ENCODE peak calls at places on chromosomes 5 and 9, in ten cellular contexts. One of them, this sample, is unnamed.

GRCh38 chr5:177233802-177234201 is 69.7 kb downstream of the RAB24 start:
- DNase-seq in HFF-Myc: no peak
- DNase-seq in transverse colon: no peak
- DNase-seq in brain microvascular endothelial cell: no peak
- DNase-seq in cardiac muscle cell: no peak
- DNase-seq in astrocyte: no peak
- DNase-seq in SJSA1: no peak
- DNase-seq in dorsolateral prefrontal cortex: no peak
- DNase-seq in effector memory CD4-positive, alpha-beta T cell: no peak
- DNase-seq in mucosa of descending colon: no peak
- DNase-seq in this sample: no peak

GRCh38 chr9:137032893-137033292 is 1.0 kb upstream of the FUT7 start:
- DNase-seq in HFF-Myc: no peak
- DNase-seq in transverse colon: no peak
- DNase-seq in brain microvascular endothelial cell: no peak
- DNase-seq in cardiac muscle cell: no peak
- DNase-seq in astrocyte: no peak
- DNase-seq in SJSA1: no peak
- DNase-seq in dorsolateral prefrontal cortex: no peak
- DNase-seq in effector memory CD4-positive, alpha-beta T cell: no peak
- DNase-seq in mucosa of descending colon: no peak
- DNase-seq in this sample: peak; percentile 57

GRCh38 chr9:124202447-124202971 is 55.2 kb upstream of the NEK6 start:
- DNase-seq in HFF-Myc: no peak
- DNase-seq in transverse colon: peak; percentile 68
- DNase-seq in brain microvascular endothelial cell: no peak
- DNase-seq in cardiac muscle cell: peak; percentile 46
- DNase-seq in astrocyte: no peak
- DNase-seq in SJSA1: no peak
- DNase-seq in dorsolateral prefrontal cortex: no peak
- DNase-seq in effector memory CD4-positive, alpha-beta T cell: no peak
- DNase-seq in mucosa of descending colon: peak; percentile 53
- DNase-seq in this sample: peak; percentile 30

GRCh38 chr9:96350866-96351265 is 32.6 kb downstream of the SLC35D2 start:
- DNase-seq in HFF-Myc: no peak
- DNase-seq in transverse colon: no peak
- DNase-seq in brain microvascular endothelial cell: no peak
- DNase-seq in cardiac muscle cell: no peak
- DNase-seq in astrocyte: no peak
- DNase-seq in SJSA1: no peak
- DNase-seq in dorsolateral prefrontal cortex: no peak
- DNase-seq in effector memory CD4-positive, alpha-beta T cell: no peak
- DNase-seq in mucosa of descending colon: no peak
- DNase-seq in this sample: no peak

GRCh38 chr5:170861855-170862766 is at the start of gene RANBP17:
- DNase-seq in HFF-Myc: no peak
- DNase-seq in transverse colon: peak; percentile 55
- DNase-seq in brain microvascular endothelial cell: peak; percentile 67
- DNase-seq in cardiac muscle cell: peak; percentile 89
- DNase-seq in astrocyte: peak; percentile 55
- DNase-seq in SJSA1: peak; percentile 78
- DNase-seq in dorsolateral prefrontal cortex: no peak
- DNase-seq in effector memory CD4-positive, alpha-beta T cell: no peak
- DNase-seq in mucosa of descending colon: peak; percentile 80
- DNase-seq in this sample: peak; percentile 69

GRCh38 chr5:36870399-36871040 is 6.0 kb upstream of the NIPBL start:
- DNase-seq in HFF-Myc: no peak
- DNase-seq in transverse colon: no peak
- DNase-seq in brain microvascular endothelial cell: no peak
- DNase-seq in cardiac muscle cell: peak; percentile 78
- DNase-seq in astrocyte: peak; percentile 44
- DNase-seq in SJSA1: no peak
- DNase-seq in dorsolateral prefrontal cortex: no peak
- DNase-seq in effector memory CD4-positive, alpha-beta T cell: no peak
- DNase-seq in mucosa of descending colon: no peak
- DNase-seq in this sample: no peak

GRCh38 chr9:107288701-107289100 is 5.6 kb downstream of the RAD23B start:
- DNase-seq in HFF-Myc: no peak
- DNase-seq in transverse colon: no peak
- DNase-seq in brain microvascular endothelial cell: no peak
- DNase-seq in cardiac muscle cell: no peak
- DNase-seq in astrocyte: no peak
- DNase-seq in SJSA1: no peak
- DNase-seq in dorsolateral prefrontal cortex: no peak
- DNase-seq in effector memory CD4-positive, alpha-beta T cell: no peak
- DNase-seq in mucosa of descending colon: no peak
- DNase-seq in this sample: no peak

GRCh38 chr9:21883642-21884041 is 81.2 kb downstream of the MTAP start:
- DNase-seq in HFF-Myc: no peak
- DNase-seq in transverse colon: no peak
- DNase-seq in brain microvascular endothelial cell: no peak
- DNase-seq in cardiac muscle cell: no peak
- DNase-seq in astrocyte: no peak
- DNase-seq in SJSA1: no peak
- DNase-seq in dorsolateral prefrontal cortex: no peak
- DNase-seq in effector memory CD4-positive, alpha-beta T cell: no peak
- DNase-seq in mucosa of descending colon: no peak
- DNase-seq in this sample: no peak

DNA sequence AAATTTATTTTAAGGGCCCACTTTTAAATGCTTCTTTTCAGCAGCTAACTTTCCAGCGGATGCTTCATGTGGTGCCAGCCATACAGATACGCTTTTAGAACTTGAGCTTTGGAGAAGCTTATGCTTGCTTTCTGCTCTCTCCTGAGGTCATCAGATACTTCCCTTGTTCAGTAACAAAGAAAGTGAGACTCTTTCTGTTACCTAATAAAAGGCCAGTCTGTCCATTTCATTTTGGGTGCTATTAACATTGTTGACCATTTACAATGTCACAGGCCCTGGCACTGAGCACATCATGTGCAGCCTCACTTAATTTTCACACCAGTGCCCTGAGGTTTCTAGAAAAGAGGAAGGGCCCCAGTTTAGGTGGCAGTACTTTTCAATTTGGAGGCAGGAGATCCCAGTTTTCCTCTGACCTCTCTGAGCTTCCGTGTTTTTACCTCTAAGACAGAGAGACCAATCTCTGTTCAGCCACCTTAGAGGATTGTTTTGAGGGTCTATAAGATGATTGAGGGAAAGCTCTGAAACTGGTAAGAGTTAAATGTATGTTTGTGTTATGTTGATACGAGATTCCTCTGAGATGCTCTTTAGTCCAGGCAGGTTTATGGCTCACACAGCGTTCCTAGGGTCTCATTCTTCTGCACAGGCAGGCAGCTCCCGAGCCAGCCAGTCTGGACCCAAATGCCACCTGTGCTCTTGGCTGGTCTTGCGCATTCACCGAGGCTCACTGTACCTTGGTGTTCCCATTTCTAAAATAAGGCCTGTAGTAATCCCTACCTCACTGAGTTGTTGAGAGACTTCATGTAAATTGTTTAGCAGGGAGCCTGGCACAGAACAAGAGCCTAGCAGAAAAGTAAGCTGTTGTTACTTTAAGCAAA is 4.4 kb downstream of the ABL1 start:
- DNase-seq in HFF-Myc: no peak
- DNase-seq in transverse colon: no peak
- DNase-seq in brain microvascular endothelial cell: no peak
- DNase-seq in cardiac muscle cell: no peak
- DNase-seq in astrocyte: no peak
- DNase-seq in SJSA1: no peak
- DNase-seq in dorsolateral prefrontal cortex: no peak
- DNase-seq in effector memory CD4-positive, alpha-beta T cell: no peak
- DNase-seq in mucosa of descending colon: no peak
- DNase-seq in this sample: no peak
- H3K4me3 ChIP-seq in HFF-Myc: no peak overlapping the region
- H3K4me3 ChIP-seq in transverse colon: peak overlapping the region; percentile 70
- H3K4me3 ChIP-seq in brain microvascular endothelial cell: no peak overlapping the region
- H3K4me3 ChIP-seq in cardiac muscle cell: no peak overlapping the region
- H3K4me3 ChIP-seq in astrocyte: no peak overlapping the region
- H3K4me3 ChIP-seq in SJSA1: no peak overlapping the region
- H3K4me3 ChIP-seq in dorsolateral prefrontal cortex: no peak overlapping the region
- H3K4me3 ChIP-seq in effector memory CD4-positive, alpha-beta T cell: no peak overlapping the region
- H3K4me3 ChIP-seq in mucosa of descending colon: no peak overlapping the region
- H3K4me3 ChIP-seq in this sample: no peak overlapping the region

GRCh38 chr9:82988488-82988887 is 74.5 kb downstream of the RASEF start:
- DNase-seq in HFF-Myc: no peak
- DNase-seq in transverse colon: no peak
- DNase-seq in brain microvascular endothelial cell: no peak
- DNase-seq in cardiac muscle cell: no peak
- DNase-seq in astrocyte: no peak
- DNase-seq in SJSA1: no peak
- DNase-seq in dorsolateral prefrontal cortex: no peak
- DNase-seq in effector memory CD4-positive, alpha-beta T cell: no peak
- DNase-seq in mucosa of descending colon: no peak
- DNase-seq in this sample: no peak

GRCh38 chr9:82991684-82992083 is 71.3 kb downstream of the RASEF start:
- DNase-seq in HFF-Myc: peak; percentile 32
- DNase-seq in transverse colon: no peak
- DNase-seq in brain microvascular endothelial cell: peak; percentile 7
- DNase-seq in cardiac muscle cell: no peak
- DNase-seq in astrocyte: no peak
- DNase-seq in SJSA1: no peak
- DNase-seq in dorsolateral prefrontal cortex: no peak
- DNase-seq in effector memory CD4-positive, alpha-beta T cell: no peak
- DNase-seq in mucosa of descending colon: no peak
- DNase-seq in this sample: no peak

GRCh38 chr9:82989949-82990348 is 73.0 kb downstream of the RASEF start:
- DNase-seq in HFF-Myc: no peak
- DNase-seq in transverse colon: no peak
- DNase-seq in brain microvascular endothelial cell: no peak
- DNase-seq in cardiac muscle cell: no peak
- DNase-seq in astrocyte: no peak
- DNase-seq in SJSA1: no peak
- DNase-seq in dorsolateral prefrontal cortex: no peak
- DNase-seq in effector memory CD4-positive, alpha-beta T cell: no peak
- DNase-seq in mucosa of descending colon: no peak
- DNase-seq in this sample: no peak

GRCh38 chr9:82987370-82987769 is 75.6 kb downstream of the RASEF start:
- DNase-seq in HFF-Myc: no peak
- DNase-seq in transverse colon: peak; percentile 78
- DNase-seq in brain microvascular endothelial cell: no peak
- DNase-seq in cardiac muscle cell: no peak
- DNase-seq in astrocyte: no peak
- DNase-seq in SJSA1: no peak
- DNase-seq in dorsolateral prefrontal cortex: no peak
- DNase-seq in effector memory CD4-positive, alpha-beta T cell: no peak
- DNase-seq in mucosa of descending colon: peak; percentile 73
- DNase-seq in this sample: no peak

GRCh38 chr9:82987790-82988189 is 75.2 kb downstream of the RASEF start:
- DNase-seq in HFF-Myc: no peak
- DNase-seq in transverse colon: peak; percentile 56
- DNase-seq in brain microvascular endothelial cell: no peak
- DNase-seq in cardiac muscle cell: no peak
- DNase-seq in astrocyte: no peak
- DNase-seq in SJSA1: no peak
- DNase-seq in dorsolateral prefrontal cortex: no peak
- DNase-seq in effector memory CD4-positive, alpha-beta T cell: no peak
- DNase-seq in mucosa of descending colon: peak; percentile 56
- DNase-seq in this sample: no peak
- H3K4me3 ChIP-seq in HFF-Myc: no peak overlapping the region
- H3K4me3 ChIP-seq in transverse colon: no peak overlapping the region
- H3K4me3 ChIP-seq in brain microvascular endothelial cell: no peak overlapping the region
- H3K4me3 ChIP-seq in cardiac muscle cell: no peak overlapping the region
- H3K4me3 ChIP-seq in astrocyte: no peak overlapping the region
- H3K4me3 ChIP-seq in SJSA1: no peak overlapping the region
- H3K4me3 ChIP-seq in dorsolateral prefrontal cortex: no peak overlapping the region
- H3K4me3 ChIP-seq in effector memory CD4-positive, alpha-beta T cell: no peak overlapping the region
- H3K4me3 ChIP-seq in mucosa of descending colon: no peak overlapping the region
- H3K4me3 ChIP-seq in this sample: no peak overlapping the region

GRCh38 chr9:5511476-5511875 is 1.1 kb downstream of the PDCD1LG2 start:
- DNase-seq in HFF-Myc: no peak
- DNase-seq in transverse colon: no peak
- DNase-seq in brain microvascular endothelial cell: no peak
- DNase-seq in cardiac muscle cell: no peak
- DNase-seq in astrocyte: no peak
- DNase-seq in SJSA1: no peak
- DNase-seq in dorsolateral prefrontal cortex: no peak
- DNase-seq in effector memory CD4-positive, alpha-beta T cell: no peak
- DNase-seq in mucosa of descending colon: no peak
- DNase-seq in this sample: no peak

GRCh38 chr9:5510991-5511390 is 660 bp downstream of the PDCD1LG2 start:
- DNase-seq in HFF-Myc: peak; percentile 61
- DNase-seq in transverse colon: no peak
- DNase-seq in brain microvascular endothelial cell: no peak
- DNase-seq in cardiac muscle cell: no peak
- DNase-seq in astrocyte: no peak
- DNase-seq in SJSA1: no peak
- DNase-seq in dorsolateral prefrontal cortex: no peak
- DNase-seq in effector memory CD4-positive, alpha-beta T cell: no peak
- DNase-seq in mucosa of descending colon: no peak
- DNase-seq in this sample: no peak

GRCh38 chr9:5509573-5509972 is 758 bp upstream of the PDCD1LG2 start:
- DNase-seq in HFF-Myc: peak; percentile 92
- DNase-seq in transverse colon: no peak
- DNase-seq in brain microvascular endothelial cell: peak; percentile 84
- DNase-seq in cardiac muscle cell: no peak
- DNase-seq in astrocyte: peak; percentile 99
- DNase-seq in SJSA1: peak; percentile 62
- DNase-seq in dorsolateral prefrontal cortex: no peak
- DNase-seq in effector memory CD4-positive, alpha-beta T cell: no peak
- DNase-seq in mucosa of descending colon: no peak
- DNase-seq in this sample: no peak

GRCh38 chr9:5511935-5512580 is 1.7 kb downstream of the PDCD1LG2 start:
- DNase-seq in HFF-Myc: no peak
- DNase-seq in transverse colon: no peak
- DNase-seq in brain microvascular endothelial cell: no peak
- DNase-seq in cardiac muscle cell: no peak
- DNase-seq in astrocyte: no peak
- DNase-seq in SJSA1: no peak
- DNase-seq in dorsolateral prefrontal cortex: no peak
- DNase-seq in effector memory CD4-positive, alpha-beta T cell: no peak
- DNase-seq in mucosa of descending colon: no peak
- DNase-seq in this sample: no peak

GRCh38 chr9:5510360-5510931 is at the start of gene PDCD1LG2:
- DNase-seq in HFF-Myc: peak; percentile 27
- DNase-seq in transverse colon: no peak
- DNase-seq in brain microvascular endothelial cell: peak; percentile 56
- DNase-seq in cardiac muscle cell: no peak
- DNase-seq in astrocyte: peak; percentile 84
- DNase-seq in SJSA1: peak; percentile 55
- DNase-seq in dorsolateral prefrontal cortex: no peak
- DNase-seq in effector memory CD4-positive, alpha-beta T cell: no peak
- DNase-seq in mucosa of descending colon: no peak
- DNase-seq in this sample: no peak
- H3K4me3 ChIP-seq in HFF-Myc: peak within 1 kb of the TSS; percentile 40
- H3K4me3 ChIP-seq in transverse colon: peak within 1 kb of the TSS; percentile 29
- H3K4me3 ChIP-seq in brain microvascular endothelial cell: peak within 1 kb of the TSS; percentile 28
- H3K4me3 ChIP-seq in cardiac muscle cell: no peak within 1 kb of the TSS
- H3K4me3 ChIP-seq in astrocyte: peak within 1 kb of the TSS; percentile 59
- H3K4me3 ChIP-seq in SJSA1: peak within 1 kb of the TSS; percentile 35
- H3K4me3 ChIP-seq in dorsolateral prefrontal cortex: peak within 1 kb of the TSS; percentile 16
- H3K4me3 ChIP-seq in effector memory CD4-positive, alpha-beta T cell: peak within 1 kb of the TSS; percentile 10
- H3K4me3 ChIP-seq in mucosa of descending colon: no peak within 1 kb of the TSS
- H3K4me3 ChIP-seq in this sample: peak within 1 kb of the TSS; percentile 41

DNA sequence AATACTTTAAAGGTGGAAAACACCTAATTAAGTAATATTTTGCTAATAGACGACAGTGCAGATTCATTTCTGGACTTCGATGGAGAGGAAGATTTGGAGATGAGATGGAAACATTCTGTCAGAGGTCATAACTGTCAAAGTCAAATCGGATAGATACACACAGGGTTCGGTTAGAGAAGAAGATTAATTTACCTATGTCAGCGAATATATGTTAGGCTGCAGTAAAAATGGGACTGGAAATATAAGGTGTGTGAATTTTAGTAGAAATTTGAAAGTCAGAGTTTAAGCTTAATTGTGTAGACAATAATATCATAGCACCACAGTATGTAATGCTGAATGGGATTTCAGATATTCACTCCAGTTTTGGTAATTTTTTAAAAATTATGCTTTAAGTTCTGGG is 1020.3 kb upstream of the ACO1 start:
- DNase-seq in HFF-Myc: no peak
- DNase-seq in transverse colon: no peak
- DNase-seq in brain microvascular endothelial cell: no peak
- DNase-seq in cardiac muscle cell: no peak
- DNase-seq in astrocyte: no peak
- DNase-seq in SJSA1: no peak
- DNase-seq in dorsolateral prefrontal cortex: no peak
- DNase-seq in effector memory CD4-positive, alpha-beta T cell: no peak
- DNase-seq in mucosa of descending colon: no peak
- DNase-seq in this sample: no peak
- H3K4me3 ChIP-seq in HFF-Myc: no peak overlapping the region
- H3K4me3 ChIP-seq in transverse colon: no peak overlapping the region
- H3K4me3 ChIP-seq in brain microvascular endothelial cell: no peak overlapping the region
- H3K4me3 ChIP-seq in cardiac muscle cell: no peak overlapping the region
- H3K4me3 ChIP-seq in astrocyte: no peak overlapping the region
- H3K4me3 ChIP-seq in SJSA1: no peak overlapping the region
- H3K4me3 ChIP-seq in dorsolateral prefrontal cortex: no peak overlapping the region
- H3K4me3 ChIP-seq in effector memory CD4-positive, alpha-beta T cell: no peak overlapping the region
- H3K4me3 ChIP-seq in mucosa of descending colon: no peak overlapping the region
- H3K4me3 ChIP-seq in this sample: no peak overlapping the region

This sample was measured in adrenal gland.